ENCODE peak calls at places on chromosomes 3 and 15, in four cellular contexts. U, N, M and T are unnamed samples.

GRCh38 chr15:90000175-90000923 is 775 bp upstream of the ZNF710 start:
- DNase-seq in N (peak), M (peak), U (peak), T (no peak)

GRCh38 chr3:11306815-11307589 is 34.8 kb downstream of the ATG7 start:
- DNase-seq in N (no peak), M (no peak), U (no peak), T (no peak)

GRCh38 chr3:138072816-138073215 is 42.6 kb downstream of the DZIP1L start:
- DNase-seq in M (no peak), N (no peak), U (peak), T (no peak)

GRCh38 chr3:185824467-185825378 is at the start of gene IGF2BP2:
- DNase-seq in N (peak), M (peak), U (peak), T (peak)

GRCh38 chr15:62521396-62521795 is 356.3 kb upstream of the C2CD4B start:
- DNase-seq in M (no peak), U (no peak), N (no peak), T (no peak)

GRCh38 chr3:141366285-141367037 is 1.8 kb upstream of the ZBTB38 start:
- DNase-seq in M (no peak), U (no peak), N (peak), T (peak)

GRCh38 chr3:64848822-64849221 is 161.0 kb upstream of the ADAMTS9 start:
- DNase-seq in N (no peak), M (no peak), U (no peak), T (peak)

GRCh38 chr3:166123576-166123975 is 286.4 kb upstream of the BCHE start:
- DNase-seq in N (no peak), U (no peak), M (no peak), T (no peak)

GRCh38 chr3:194905696-194906095 is 220.0 kb downstream of the FAM43A start:
- DNase-seq in N (no peak), M (no peak), U (no peak), T (no peak)